ENCODE peak calls at places on chromosomes 11 and 22, in four cellular contexts. One of them, this sample, is unnamed.

GRCh38 chr11:9170450-9170849 is 79.1 kb upstream of the SCUBE2 start:
- DNase-seq in K562: no peak
- DNase-seq in H1: no peak
- DNase-seq in GM12878: no peak
- DNase-seq in this sample: no peak

GRCh38 chr11:69435161-69435990 is 46.1 kb upstream of the LINC01488 start:
- DNase-seq in K562: no peak
- DNase-seq in GM12878: no peak
- DNase-seq in H1: no peak
- DNase-seq in this sample: no peak

GRCh38 chr22:44335903-44336803 is 23.4 kb upstream of the SHISAL1 start:
- DNase-seq in GM12878: no peak
- DNase-seq in H1: no peak
- DNase-seq in K562: no peak
- DNase-seq in this sample: no peak

GRCh38 chr11:96235725-96236124 is 107.3 kb downstream of the MAML2 start:
- DNase-seq in K562: no peak
- DNase-seq in H1: no peak
- DNase-seq in GM12878: no peak
- DNase-seq in this sample: no peak

GRCh38 chr22:38422615-38423511 is 32.1 kb downstream of the KCNJ4 start:
- DNase-seq in H1: no peak
- DNase-seq in GM12878: no peak
- DNase-seq in K562: peak
- DNase-seq in this sample: no peak

GRCh38 chr11:63023851-63024648 is 8.4 kb upstream of the SLC22A8 start:
- DNase-seq in K562: peak
- DNase-seq in GM12878: no peak
- DNase-seq in H1: peak
- DNase-seq in this sample: peak

GRCh38 chr11:60345489-60345888 is 18.4 kb downstream of the MS4A6E start:
- DNase-seq in GM12878: no peak
- DNase-seq in H1: peak
- DNase-seq in K562: peak
- DNase-seq in this sample: peak

GRCh38 chr11:64339754-64340408 is at the start of gene CCDC88B:
- DNase-seq in K562: no peak
- DNase-seq in H1: no peak
- DNase-seq in GM12878: no peak
- DNase-seq in this sample: no peak

GRCh38 chr11:85348945-85349344 is 278.2 kb downstream of the DLG2 start:
- DNase-seq in K562: no peak
- DNase-seq in GM12878: no peak
- DNase-seq in H1: peak
- DNase-seq in this sample: no peak

GRCh38 chr22:43854786-43855271 is 7.5 kb downstream of the SULT4A1 start:
- DNase-seq in K562: no peak
- DNase-seq in GM12878: no peak
- DNase-seq in H1: no peak
- DNase-seq in this sample: no peak

GRCh38 chr11:27718346-27718852 is 18.1 kb upstream of the BDNF start:
- DNase-seq in GM12878: no peak
- DNase-seq in K562: no peak
- DNase-seq in H1: no peak
- DNase-seq in this sample: no peak

GRCh38 chr11:69166186-69167115 is 10.7 kb downstream of the SMIM38 start:
- DNase-seq in K562: peak
- DNase-seq in H1: peak
- DNase-seq in GM12878: peak
- DNase-seq in this sample: peak

GRCh38 chr11:121240650-121241299 is 51.8 kb upstream of the SC5D start:
- DNase-seq in K562: no peak
- DNase-seq in GM12878: no peak
- DNase-seq in H1: no peak
- DNase-seq in this sample: no peak

GRCh38 chr11:94909371-94909820 is 64.0 kb downstream of the CWC15 start:
- DNase-seq in K562: no peak
- DNase-seq in GM12878: no peak
- DNase-seq in H1: no peak
- DNase-seq in this sample: no peak

GRCh38 chr22:29879738-29880137 is 3.2 kb upstream of the MTMR3 start:
- DNase-seq in GM12878: no peak
- DNase-seq in K562: no peak
- DNase-seq in H1: no peak
- DNase-seq in this sample: no peak

GRCh38 chr11:68569357-68569756 is 108.8 kb downstream of the PPP6R3 start:
- DNase-seq in GM12878: peak
- DNase-seq in H1: no peak
- DNase-seq in K562: no peak
- DNase-seq in this sample: no peak

GRCh38 chr11:116168459-116168787 is 604.4 kb downstream of the BUD13 start:
- DNase-seq in H1: no peak
- DNase-seq in K562: no peak
- DNase-seq in GM12878: no peak
- DNase-seq in this sample: no peak

GRCh38 chr22:19723990-19724827 is 870 bp downstream of the GP1BB start:
- DNase-seq in K562: peak
- DNase-seq in H1: no peak
- DNase-seq in GM12878: no peak
- DNase-seq in this sample: peak

GRCh38 chr11:69137148-69137844 is 18.4 kb upstream of the SMIM38 start:
- DNase-seq in K562: no peak
- DNase-seq in H1: no peak
- DNase-seq in GM12878: no peak
- DNase-seq in this sample: no peak

GRCh38 chr11:124800226-124800929 is at the start of gene MSANTD2:
- DNase-seq in H1: peak
- DNase-seq in K562: peak
- DNase-seq in GM12878: no peak
- DNase-seq in this sample: peak

GRCh38 chr11:76823481-76824028 is 37.2 kb upstream of the ACER3 start:
- DNase-seq in H1: no peak
- DNase-seq in GM12878: no peak
- DNase-seq in K562: peak
- DNase-seq in this sample: peak

GRCh38 chr22:48318173-48318572 is 1509.5 kb downstream of the BRD1 start:
- DNase-seq in K562: no peak
- DNase-seq in GM12878: no peak
- DNase-seq in H1: no peak
- DNase-seq in this sample: no peak

GRCh38 chr11:121039971-121040613 is 16.2 kb downstream of the TBCEL start:
- DNase-seq in GM12878: no peak
- DNase-seq in H1: no peak
- DNase-seq in K562: no peak
- DNase-seq in this sample: no peak

GRCh38 chr11:117466966-117467365 is 139.3 kb downstream of the CEP164 start:
- DNase-seq in H1: no peak
- DNase-seq in K562: no peak
- DNase-seq in GM12878: no peak
- DNase-seq in this sample: no peak

GRCh38 chr11:27158763-27159679 is 118.4 kb downstream of the BBOX1 start:
- DNase-seq in H1: peak
- DNase-seq in GM12878: no peak
- DNase-seq in K562: peak
- DNase-seq in this sample: peak

GRCh38 chr11:44068180-44068579 is 2.1 kb downstream of the ACCS start:
- DNase-seq in K562: no peak
- DNase-seq in GM12878: no peak
- DNase-seq in H1: no peak
- DNase-seq in this sample: no peak

GRCh38 chr22:48858856-48859255 is 968.8 kb downstream of the BRD1 start:
- DNase-seq in GM12878: no peak
- DNase-seq in H1: no peak
- DNase-seq in K562: no peak
- DNase-seq in this sample: no peak

GRCh38 chr22:44697423-44698179 is 4.4 kb upstream of the PRR5 start:
- DNase-seq in GM12878: no peak
- DNase-seq in K562: peak
- DNase-seq in H1: peak
- DNase-seq in this sample: peak

GRCh38 chr11:32213223-32213622 is 122.3 kb downstream of the RCN1 start:
- DNase-seq in GM12878: no peak
- DNase-seq in K562: no peak
- DNase-seq in H1: no peak
- DNase-seq in this sample: no peak

GRCh38 chr11:111303476-111303875 is 5.1 kb downstream of the POU2AF3 start:
- DNase-seq in H1: no peak
- DNase-seq in GM12878: no peak
- DNase-seq in K562: no peak
- DNase-seq in this sample: peak
- TF ChIP-seq HDAC6 in H1: no peak
- TF ChIP-seq HDAC6 in GM12878: no peak
- TF ChIP-seq HDAC6 in K562: no peak
- TF ChIP-seq HDAC6 in this sample: no peak

DNA sequence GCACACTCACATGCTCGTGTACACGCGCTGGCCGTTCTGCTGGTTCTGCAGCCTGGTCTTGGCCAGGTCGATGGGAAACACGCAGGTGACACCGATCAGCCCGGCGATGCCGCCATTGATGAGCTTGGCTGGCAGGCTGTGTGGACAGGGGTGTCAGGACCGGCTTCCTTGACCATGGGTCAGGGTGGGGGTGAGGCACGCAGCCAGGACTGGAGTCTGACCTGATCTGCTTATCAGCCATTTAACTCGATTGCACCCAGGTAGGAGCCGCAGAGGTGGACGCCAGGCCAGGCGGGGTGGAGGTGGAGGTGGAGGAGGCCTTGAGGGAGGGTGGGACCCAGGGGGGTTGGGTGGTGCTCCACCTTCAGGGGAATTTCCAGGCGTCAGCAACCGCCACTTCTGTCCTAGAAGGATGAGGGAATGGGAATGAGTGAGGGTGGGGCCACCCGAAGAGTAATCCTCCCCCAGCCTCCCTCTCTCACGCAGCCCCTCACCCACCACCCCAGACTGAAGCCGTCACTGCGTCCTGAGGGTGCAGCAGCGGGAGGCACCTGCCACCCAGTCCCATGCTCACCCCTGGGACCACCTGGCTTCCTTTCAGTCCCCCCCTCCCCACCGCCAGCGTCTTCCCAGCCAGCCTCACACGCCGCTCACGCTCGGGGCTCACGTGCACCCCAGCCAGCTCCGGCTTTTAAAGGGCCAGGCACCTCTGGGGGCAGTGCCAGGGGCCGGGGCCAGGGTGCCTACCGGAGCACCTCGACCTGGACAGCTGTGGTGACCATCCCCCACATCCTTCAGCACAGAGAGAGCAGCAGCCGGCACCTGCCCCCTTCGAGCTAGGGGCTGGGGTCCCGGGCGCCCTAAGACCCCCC is 3.1 kb downstream of the SLC25A22 start:
- DNase-seq in K562: no peak
- DNase-seq in GM12878: no peak
- DNase-seq in H1: no peak
- DNase-seq in this sample: no peak
- TF ChIP-seq HDAC6 in K562: no peak
- TF ChIP-seq HDAC6 in GM12878: no peak
- TF ChIP-seq HDAC6 in H1: no peak
- TF ChIP-seq HDAC6 in this sample: no peak

GRCh38 chr11:17036666-17037658 is 22.7 kb upstream of the PLEKHA7 start:
- DNase-seq in H1: no peak
- DNase-seq in GM12878: no peak
- DNase-seq in K562: peak
- DNase-seq in this sample: peak
- TF ChIP-seq HDAC6 in H1: no peak
- TF ChIP-seq HDAC6 in GM12878: no peak
- TF ChIP-seq HDAC6 in K562: no peak
- TF ChIP-seq HDAC6 in this sample: no peak

GRCh38 chr22:39907605-39908097 is 6.8 kb downstream of the GRAP2 start:
- DNase-seq in GM12878: no peak
- DNase-seq in H1: no peak
- DNase-seq in K562: no peak
- DNase-seq in this sample: no peak

GRCh38 chr22:39904864-39905263 is 4.0 kb downstream of the GRAP2 start:
- DNase-seq in K562: no peak
- DNase-seq in GM12878: no peak
- DNase-seq in H1: no peak
- DNase-seq in this sample: no peak

GRCh38 chr22:39905686-39906085 is 4.8 kb downstream of the GRAP2 start:
- DNase-seq in GM12878: no peak
- DNase-seq in K562: no peak
- DNase-seq in H1: no peak
- DNase-seq in this sample: no peak

GRCh38 chr22:39907035-39907434 is 6.2 kb downstream of the GRAP2 start:
- DNase-seq in H1: no peak
- DNase-seq in GM12878: no peak
- DNase-seq in K562: no peak
- DNase-seq in this sample: no peak

GRCh38 chr22:39906207-39906606 is 5.3 kb downstream of the GRAP2 start:
- DNase-seq in K562: no peak
- DNase-seq in GM12878: no peak
- DNase-seq in H1: no peak
- DNase-seq in this sample: no peak
- TF ChIP-seq HDAC6 in K562: no peak
- TF ChIP-seq HDAC6 in GM12878: no peak
- TF ChIP-seq HDAC6 in H1: no peak
- TF ChIP-seq HDAC6 in this sample: no peak

GRCh38 chr11:67027943-67028542 is 5.1 kb downstream of the SYT12 start:
- DNase-seq in GM12878: peak
- DNase-seq in K562: no peak
- DNase-seq in H1: no peak
- DNase-seq in this sample: no peak
- TF ChIP-seq HDAC6 in GM12878: no peak
- TF ChIP-seq HDAC6 in K562: no peak
- TF ChIP-seq HDAC6 in H1: no peak
- TF ChIP-seq HDAC6 in this sample: no peak

GRCh38 chr11:2077061-2077802 is 62.0 kb downstream of the IGF2 start:
- DNase-seq in H1: no peak
- DNase-seq in K562: no peak
- DNase-seq in GM12878: no peak
- DNase-seq in this sample: peak
- TF ChIP-seq HDAC6 in H1: no peak
- TF ChIP-seq HDAC6 in K562: no peak
- TF ChIP-seq HDAC6 in GM12878: no peak
- TF ChIP-seq HDAC6 in this sample: no peak

DNA sequence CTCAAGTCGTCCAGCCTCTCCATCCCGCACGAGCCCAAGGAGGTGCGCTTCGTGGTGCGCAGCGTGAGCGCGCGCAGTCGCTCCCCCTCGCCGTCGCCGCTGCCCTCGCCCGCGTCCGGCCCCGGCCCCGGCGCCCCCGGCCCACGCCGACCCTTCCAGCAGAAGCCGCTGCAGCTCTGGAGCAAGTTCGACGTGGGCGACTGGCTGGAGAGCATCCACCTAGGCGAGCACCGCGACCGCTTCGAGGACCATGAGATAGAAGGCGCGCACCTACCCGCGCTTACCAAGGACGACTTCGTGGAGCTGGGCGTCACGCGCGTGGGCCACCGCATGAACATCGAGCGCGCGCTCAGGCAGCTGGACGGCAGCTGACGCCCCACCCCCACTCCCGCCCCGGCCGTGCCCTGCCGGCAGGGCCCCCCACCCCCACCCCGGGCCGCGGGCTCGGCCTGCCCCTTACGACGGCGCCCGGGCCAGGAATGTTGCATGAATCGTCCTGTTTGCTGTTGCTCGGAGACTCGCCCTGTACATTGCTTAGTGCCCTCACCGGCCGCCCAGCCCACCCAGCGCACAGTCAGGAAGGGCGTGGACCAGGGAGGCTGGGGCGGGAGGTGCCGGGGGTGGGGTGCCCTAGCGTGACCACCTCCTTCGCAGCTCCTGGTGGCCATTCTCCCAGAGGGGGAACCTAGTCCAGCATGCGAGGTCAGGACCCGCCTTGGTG is 6.9 kb upstream of the ACR start:
- DNase-seq in K562: no peak
- DNase-seq in GM12878: no peak
- DNase-seq in H1: no peak
- DNase-seq in this sample: no peak
- TF ChIP-seq HDAC6 in K562: no peak
- TF ChIP-seq HDAC6 in GM12878: no peak
- TF ChIP-seq HDAC6 in H1: no peak
- TF ChIP-seq HDAC6 in this sample: no peak